ENCODE peak calls at places on chromosomes 7 and 10, in nine cellular contexts. One of them, this sample, is unnamed.

GRCh38 chr10:121598261-121599249 is at the start of gene FGFR2:
- DNase-seq in epithelial cell of esophagus: peak; percentile 90
- DNase-seq in GM03348: peak; percentile 89
- DNase-seq in posterior vena cava: peak; percentile 88
- DNase-seq in activated CD4-positive, alpha-beta T cell treated with anti-CD3 and anti-CD28 coated beads for 24 hours: no peak
- DNase-seq in mesendoderm: peak; percentile 92
- DNase-seq in bronchial epithelial cell: no peak
- DNase-seq in H7: peak; percentile 97
- DNase-seq in GM10248: peak; percentile 64
- DNase-seq in this sample: peak; percentile 32

GRCh38 chr7:134420509-134421125 is 38.3 kb downstream of the AKR1B1 start:
- DNase-seq in epithelial cell of esophagus: peak; percentile 78
- DNase-seq in GM03348: peak; percentile 78
- DNase-seq in posterior vena cava: no peak
- DNase-seq in activated CD4-positive, alpha-beta T cell treated with anti-CD3 and anti-CD28 coated beads for 24 hours: no peak
- DNase-seq in mesendoderm: peak; percentile 61
- DNase-seq in bronchial epithelial cell: peak; percentile 68
- DNase-seq in H7: peak; percentile 69
- DNase-seq in GM10248: peak; percentile 49
- DNase-seq in this sample: peak; percentile 47

GRCh38 chr7:129798616-129799349 is 154.0 kb downstream of the UBE2H start:
- DNase-seq in epithelial cell of esophagus: no peak
- DNase-seq in GM03348: peak; percentile 1
- DNase-seq in posterior vena cava: peak; percentile 15
- DNase-seq in activated CD4-positive, alpha-beta T cell treated with anti-CD3 and anti-CD28 coated beads for 24 hours: no peak
- DNase-seq in mesendoderm: no peak
- DNase-seq in bronchial epithelial cell: no peak
- DNase-seq in H7: peak; percentile 56
- DNase-seq in GM10248: no peak
- DNase-seq in this sample: no peak

GRCh38 chr10:73771722-73772279 is 10.0 kb upstream of the CHCHD1 start:
- DNase-seq in epithelial cell of esophagus: peak; percentile 62
- DNase-seq in GM03348: peak; percentile 97
- DNase-seq in posterior vena cava: peak; percentile 97
- DNase-seq in activated CD4-positive, alpha-beta T cell treated with anti-CD3 and anti-CD28 coated beads for 24 hours: peak; percentile 55
- DNase-seq in mesendoderm: peak; percentile 56
- DNase-seq in bronchial epithelial cell: peak; percentile 46
- DNase-seq in H7: peak; percentile 95
- DNase-seq in GM10248: peak; percentile 87
- DNase-seq in this sample: peak; percentile 12

GRCh38 chr10:82866424-82867020 is 991.5 kb downstream of the NRG3 start:
- DNase-seq in epithelial cell of esophagus: peak; percentile 0
- DNase-seq in GM03348: no peak
- DNase-seq in posterior vena cava: no peak
- DNase-seq in activated CD4-positive, alpha-beta T cell treated with anti-CD3 and anti-CD28 coated beads for 24 hours: no peak
- DNase-seq in mesendoderm: no peak
- DNase-seq in bronchial epithelial cell: no peak
- DNase-seq in H7: no peak
- DNase-seq in GM10248: no peak
- DNase-seq in this sample: no peak

GRCh38 chr7:116633131-116633988 is 38.6 kb upstream of the MET start:
- DNase-seq in epithelial cell of esophagus: peak; percentile 94
- DNase-seq in GM03348: peak; percentile 45
- DNase-seq in posterior vena cava: no peak
- DNase-seq in activated CD4-positive, alpha-beta T cell treated with anti-CD3 and anti-CD28 coated beads for 24 hours: no peak
- DNase-seq in mesendoderm: no peak
- DNase-seq in bronchial epithelial cell: peak; percentile 91
- DNase-seq in H7: no peak
- DNase-seq in GM10248: peak; percentile 16
- DNase-seq in this sample: no peak

GRCh38 chr10:42953684-42954674 is 122.9 kb upstream of the RET start:
- DNase-seq in epithelial cell of esophagus: no peak
- DNase-seq in GM03348: no peak
- DNase-seq in posterior vena cava: peak; percentile 68
- DNase-seq in activated CD4-positive, alpha-beta T cell treated with anti-CD3 and anti-CD28 coated beads for 24 hours: no peak
- DNase-seq in mesendoderm: no peak
- DNase-seq in bronchial epithelial cell: no peak
- DNase-seq in H7: no peak
- DNase-seq in GM10248: no peak
- DNase-seq in this sample: no peak

GRCh38 chr7:104795616-104796398 is 218.2 kb upstream of the KMT2E start:
- DNase-seq in epithelial cell of esophagus: peak; percentile 22
- DNase-seq in GM03348: no peak
- DNase-seq in posterior vena cava: no peak
- DNase-seq in activated CD4-positive, alpha-beta T cell treated with anti-CD3 and anti-CD28 coated beads for 24 hours: no peak
- DNase-seq in mesendoderm: no peak
- DNase-seq in bronchial epithelial cell: peak; percentile 59
- DNase-seq in H7: no peak
- DNase-seq in GM10248: no peak
- DNase-seq in this sample: no peak

GRCh38 chr7:85186521-85187241 is at the start of gene SEMA3D:
- DNase-seq in epithelial cell of esophagus: peak; percentile 87
- DNase-seq in GM03348: peak; percentile 93
- DNase-seq in posterior vena cava: peak; percentile 94
- DNase-seq in activated CD4-positive, alpha-beta T cell treated with anti-CD3 and anti-CD28 coated beads for 24 hours: no peak
- DNase-seq in mesendoderm: peak; percentile 89
- DNase-seq in bronchial epithelial cell: peak; percentile 65
- DNase-seq in H7: peak; percentile 87
- DNase-seq in GM10248: peak; percentile 71
- DNase-seq in this sample: peak; percentile 77

GRCh38 chr10:24762966-24763623 is 39.4 kb upstream of the ARHGAP21 start:
- DNase-seq in epithelial cell of esophagus: no peak
- DNase-seq in GM03348: peak; percentile 82
- DNase-seq in posterior vena cava: no peak
- DNase-seq in activated CD4-positive, alpha-beta T cell treated with anti-CD3 and anti-CD28 coated beads for 24 hours: no peak
- DNase-seq in mesendoderm: peak; percentile 86
- DNase-seq in bronchial epithelial cell: peak; percentile 13
- DNase-seq in H7: peak; percentile 47
- DNase-seq in GM10248: no peak
- DNase-seq in this sample: no peak

GRCh38 chr7:137538361-137538762 is 194.8 kb upstream of the PTN start:
- DNase-seq in epithelial cell of esophagus: peak; percentile 4
- DNase-seq in GM03348: peak; percentile 26
- DNase-seq in posterior vena cava: no peak
- DNase-seq in activated CD4-positive, alpha-beta T cell treated with anti-CD3 and anti-CD28 coated beads for 24 hours: no peak
- DNase-seq in mesendoderm: no peak
- DNase-seq in bronchial epithelial cell: peak; percentile 8
- DNase-seq in H7: no peak
- DNase-seq in GM10248: no peak
- DNase-seq in this sample: no peak

GRCh38 chr7:134778941-134779740 is at the start of gene CALD1:
- DNase-seq in epithelial cell of esophagus: peak; percentile 99
- DNase-seq in GM03348: peak; percentile 91
- DNase-seq in posterior vena cava: peak; percentile 90
- DNase-seq in activated CD4-positive, alpha-beta T cell treated with anti-CD3 and anti-CD28 coated beads for 24 hours: no peak
- DNase-seq in mesendoderm: peak; percentile 100
- DNase-seq in bronchial epithelial cell: peak; percentile 99
- DNase-seq in H7: peak; percentile 68
- DNase-seq in GM10248: no peak
- DNase-seq in this sample: no peak

GRCh38 chr10:125160856-125161569 is 650 bp upstream of the CTBP2 start:
- DNase-seq in epithelial cell of esophagus: peak; percentile 78
- DNase-seq in GM03348: peak; percentile 92
- DNase-seq in posterior vena cava: peak; percentile 93
- DNase-seq in activated CD4-positive, alpha-beta T cell treated with anti-CD3 and anti-CD28 coated beads for 24 hours: no peak
- DNase-seq in mesendoderm: peak; percentile 97
- DNase-seq in bronchial epithelial cell: peak; percentile 69
- DNase-seq in H7: peak; percentile 95
- DNase-seq in GM10248: peak; percentile 40
- DNase-seq in this sample: peak; percentile 15

GRCh38 chr10:23047201-23048050 is 48.0 kb upstream of the MSRB2 start:
- DNase-seq in epithelial cell of esophagus: peak; percentile 41
- DNase-seq in GM03348: peak; percentile 33
- DNase-seq in posterior vena cava: no peak
- DNase-seq in activated CD4-positive, alpha-beta T cell treated with anti-CD3 and anti-CD28 coated beads for 24 hours: no peak
- DNase-seq in mesendoderm: no peak
- DNase-seq in bronchial epithelial cell: peak; percentile 39
- DNase-seq in H7: no peak
- DNase-seq in GM10248: no peak
- DNase-seq in this sample: no peak

This sample was measured in NCI-H1694 treated with DMSO at 0.1 percent for 48 hours.